ENCODE peak calls at places on chromosome 22, in seven cellular contexts. One of them, this sample, is unnamed.

GRCh38 chr22:35629406-35630234 is 12.5 kb upstream of the MB start:
- DNase-seq in esophagus muscularis mucosa: peak
- DNase-seq in heart right ventricle: peak
- DNase-seq in GM10248: peak
- DNase-seq in testis: peak
- DNase-seq in neural progenitor cell: no peak
- DNase-seq in progenitor cell of endocrine pancreas: no peak
- DNase-seq in this sample: peak

GRCh38 chr22:20392983-20393704 is 807 bp upstream of the ZNF74 start:
- DNase-seq in heart right ventricle: no peak
- DNase-seq in neural progenitor cell: no peak
- DNase-seq in testis: no peak
- DNase-seq in GM10248: no peak
- DNase-seq in esophagus muscularis mucosa: peak
- DNase-seq in progenitor cell of endocrine pancreas: no peak
- DNase-seq in this sample: no peak

GRCh38 chr22:22196018-22196533 is 48.5 kb upstream of the VPREB1 start:
- DNase-seq in progenitor cell of endocrine pancreas: no peak
- DNase-seq in testis: no peak
- DNase-seq in neural progenitor cell: no peak
- DNase-seq in esophagus muscularis mucosa: peak
- DNase-seq in heart right ventricle: no peak
- DNase-seq in GM10248: peak
- DNase-seq in this sample: no peak

GRCh38 chr22:39244073-39244495 is 698 bp downstream of the PDGFB start:
- DNase-seq in heart right ventricle: no peak
- DNase-seq in neural progenitor cell: peak
- DNase-seq in GM10248: no peak
- DNase-seq in progenitor cell of endocrine pancreas: no peak
- DNase-seq in testis: no peak
- DNase-seq in esophagus muscularis mucosa: no peak
- DNase-seq in this sample: no peak

GRCh38 chr22:47168900-47169800 is 406.7 kb downstream of the TBC1D22A start:
- DNase-seq in neural progenitor cell: peak
- DNase-seq in heart right ventricle: no peak
- DNase-seq in progenitor cell of endocrine pancreas: no peak
- DNase-seq in testis: no peak
- DNase-seq in esophagus muscularis mucosa: no peak
- DNase-seq in GM10248: no peak
- DNase-seq in this sample: no peak

GRCh38 chr22:35684270-35684700 is 33.4 kb upstream of the APOL5 start:
- DNase-seq in heart right ventricle: peak
- DNase-seq in GM10248: no peak
- DNase-seq in progenitor cell of endocrine pancreas: no peak
- DNase-seq in esophagus muscularis mucosa: no peak
- DNase-seq in testis: peak
- DNase-seq in neural progenitor cell: peak
- DNase-seq in this sample: peak

GRCh38 chr22:35231585-35232084 is 25.7 kb upstream of the HMGXB4 start:
- DNase-seq in progenitor cell of endocrine pancreas: peak
- DNase-seq in testis: peak
- DNase-seq in heart right ventricle: peak
- DNase-seq in esophagus muscularis mucosa: no peak
- DNase-seq in GM10248: peak
- DNase-seq in neural progenitor cell: peak
- DNase-seq in this sample: no peak

GRCh38 chr22:33819743-33820142 is 100.5 kb downstream of the LARGE1 start:
- DNase-seq in progenitor cell of endocrine pancreas: no peak
- DNase-seq in testis: no peak
- DNase-seq in neural progenitor cell: no peak
- DNase-seq in heart right ventricle: no peak
- DNase-seq in esophagus muscularis mucosa: no peak
- DNase-seq in GM10248: no peak
- DNase-seq in this sample: no peak

GRCh38 chr22:31342389-31343125 is 3.6 kb downstream of the PATZ1 start:
- DNase-seq in testis: no peak
- DNase-seq in progenitor cell of endocrine pancreas: no peak
- DNase-seq in esophagus muscularis mucosa: no peak
- DNase-seq in heart right ventricle: no peak
- DNase-seq in GM10248: no peak
- DNase-seq in neural progenitor cell: peak
- DNase-seq in this sample: no peak

GRCh38 chr22:20589614-20590476 is 82.4 kb downstream of the MED15 start:
- DNase-seq in heart right ventricle: no peak
- DNase-seq in esophagus muscularis mucosa: no peak
- DNase-seq in GM10248: no peak
- DNase-seq in progenitor cell of endocrine pancreas: no peak
- DNase-seq in neural progenitor cell: no peak
- DNase-seq in testis: no peak
- DNase-seq in this sample: no peak

GRCh38 chr22:46830001-46830715 is 67.7 kb downstream of the TBC1D22A start:
- DNase-seq in testis: peak
- DNase-seq in heart right ventricle: peak
- DNase-seq in esophagus muscularis mucosa: peak
- DNase-seq in neural progenitor cell: no peak
- DNase-seq in GM10248: no peak
- DNase-seq in progenitor cell of endocrine pancreas: no peak
- DNase-seq in this sample: no peak

GRCh38 chr22:47293368-47294221 is 531.1 kb downstream of the TBC1D22A start:
- DNase-seq in heart right ventricle: no peak
- DNase-seq in GM10248: no peak
- DNase-seq in progenitor cell of endocrine pancreas: no peak
- DNase-seq in neural progenitor cell: no peak
- DNase-seq in testis: peak
- DNase-seq in esophagus muscularis mucosa: no peak
- DNase-seq in this sample: peak

GRCh38 chr22:38802671-38803121 is 8.8 kb upstream of the DNAL4 start:
- DNase-seq in esophagus muscularis mucosa: no peak
- DNase-seq in GM10248: no peak
- DNase-seq in testis: peak
- DNase-seq in heart right ventricle: no peak
- DNase-seq in neural progenitor cell: peak
- DNase-seq in progenitor cell of endocrine pancreas: no peak
- DNase-seq in this sample: no peak

GRCh38 chr22:33952776-33953175 is 32.5 kb upstream of the LARGE1 start:
- DNase-seq in progenitor cell of endocrine pancreas: no peak
- DNase-seq in GM10248: no peak
- DNase-seq in testis: no peak
- DNase-seq in neural progenitor cell: no peak
- DNase-seq in esophagus muscularis mucosa: no peak
- DNase-seq in heart right ventricle: no peak
- DNase-seq in this sample: no peak

GRCh38 chr22:19179472-19180048 is 1.0 kb upstream of the SLC25A1 start:
- DNase-seq in testis: peak
- DNase-seq in esophagus muscularis mucosa: no peak
- DNase-seq in neural progenitor cell: peak
- DNase-seq in GM10248: peak
- DNase-seq in heart right ventricle: peak
- DNase-seq in progenitor cell of endocrine pancreas: peak
- DNase-seq in this sample: peak

GRCh38 chr22:50243704-50244419 is 961 bp downstream of the TUBGCP6 start:
- DNase-seq in progenitor cell of endocrine pancreas: no peak
- DNase-seq in GM10248: no peak
- DNase-seq in esophagus muscularis mucosa: no peak
- DNase-seq in heart right ventricle: no peak
- DNase-seq in testis: no peak
- DNase-seq in neural progenitor cell: no peak
- DNase-seq in this sample: no peak
- TF ChIP-seq CTCF in progenitor cell of endocrine pancreas: no peak
- TF ChIP-seq CTCF in GM10248: no peak
- TF ChIP-seq CTCF in esophagus muscularis mucosa: no peak
- TF ChIP-seq CTCF in heart right ventricle: no peak
- TF ChIP-seq CTCF in testis: no peak
- TF ChIP-seq CTCF in neural progenitor cell: no peak
- TF ChIP-seq CTCF in this sample: no peak

GRCh38 chr22:23241562-23242472 is 61.5 kb downstream of the BCR start:
- DNase-seq in GM10248: no peak
- DNase-seq in testis: no peak
- DNase-seq in neural progenitor cell: no peak
- DNase-seq in heart right ventricle: no peak
- DNase-seq in progenitor cell of endocrine pancreas: no peak
- DNase-seq in esophagus muscularis mucosa: no peak
- DNase-seq in this sample: no peak

GRCh38 chr22:23239429-23239828 is 59.1 kb downstream of the BCR start:
- DNase-seq in GM10248: no peak
- DNase-seq in esophagus muscularis mucosa: no peak
- DNase-seq in neural progenitor cell: no peak
- DNase-seq in testis: no peak
- DNase-seq in heart right ventricle: no peak
- DNase-seq in progenitor cell of endocrine pancreas: no peak
- DNase-seq in this sample: no peak

GRCh38 chr22:23238707-23239106 is 58.4 kb downstream of the BCR start:
- DNase-seq in heart right ventricle: no peak
- DNase-seq in progenitor cell of endocrine pancreas: no peak
- DNase-seq in testis: no peak
- DNase-seq in neural progenitor cell: no peak
- DNase-seq in esophagus muscularis mucosa: no peak
- DNase-seq in GM10248: no peak
- DNase-seq in this sample: no peak

GRCh38 chr22:23242473-23243001 is 62.2 kb downstream of the BCR start:
- DNase-seq in neural progenitor cell: peak
- DNase-seq in esophagus muscularis mucosa: no peak
- DNase-seq in testis: no peak
- DNase-seq in progenitor cell of endocrine pancreas: no peak
- DNase-seq in GM10248: no peak
- DNase-seq in heart right ventricle: no peak
- DNase-seq in this sample: no peak

DNA sequence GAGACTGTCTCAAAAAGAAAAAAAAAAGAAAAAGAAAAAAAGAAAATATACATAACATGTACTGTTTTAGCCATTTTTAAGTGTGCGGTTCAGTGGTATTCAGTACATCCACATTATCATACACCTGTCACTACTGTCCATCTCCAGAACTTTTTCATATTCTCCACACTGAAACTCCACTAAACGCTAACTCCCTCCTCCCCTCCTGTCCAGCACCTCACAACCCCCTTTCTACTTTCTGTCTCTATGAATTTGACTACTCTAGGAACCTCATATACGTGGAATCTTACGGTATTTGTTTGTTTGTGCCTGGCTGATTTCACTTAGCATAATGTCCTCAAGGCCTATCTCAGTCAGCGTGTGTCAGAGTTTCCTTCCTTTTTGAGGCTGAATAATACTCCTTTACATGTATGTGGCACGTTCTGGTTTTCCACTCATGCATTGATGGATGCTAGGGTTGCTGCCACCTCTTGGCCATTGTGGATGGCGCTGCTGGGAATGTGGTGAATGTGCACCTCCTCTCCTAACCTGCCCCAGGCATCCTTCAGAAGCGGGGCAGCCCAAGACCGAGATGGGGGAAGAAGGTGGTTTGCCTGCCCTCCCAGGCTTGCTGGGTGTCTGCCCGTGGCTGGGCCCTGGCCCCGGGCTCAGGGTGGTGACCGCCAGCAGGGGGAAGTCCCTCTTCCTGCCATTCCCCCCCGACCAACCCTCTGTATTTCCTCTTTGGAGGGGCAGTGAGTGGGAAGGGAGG is 60.5 kb downstream of the BCR start:
- DNase-seq in neural progenitor cell: peak
- DNase-seq in testis: no peak
- DNase-seq in heart right ventricle: no peak
- DNase-seq in GM10248: no peak
- DNase-seq in esophagus muscularis mucosa: no peak
- DNase-seq in progenitor cell of endocrine pancreas: no peak
- DNase-seq in this sample: no peak
- TF ChIP-seq CTCF in neural progenitor cell: peak
- TF ChIP-seq CTCF in testis: no peak
- TF ChIP-seq CTCF in heart right ventricle: no peak
- TF ChIP-seq CTCF in GM10248: peak
- TF ChIP-seq CTCF in esophagus muscularis mucosa: peak
- TF ChIP-seq CTCF in progenitor cell of endocrine pancreas: peak
- TF ChIP-seq CTCF in this sample: peak

GRCh38 chr22:49152146-49152929 is 675.3 kb downstream of the BRD1 start:
- DNase-seq in neural progenitor cell: peak
- DNase-seq in heart right ventricle: no peak
- DNase-seq in esophagus muscularis mucosa: no peak
- DNase-seq in progenitor cell of endocrine pancreas: no peak
- DNase-seq in testis: no peak
- DNase-seq in GM10248: no peak
- DNase-seq in this sample: no peak

GRCh38 chr22:49154433-49154832 is 673.2 kb downstream of the BRD1 start:
- DNase-seq in GM10248: no peak
- DNase-seq in esophagus muscularis mucosa: no peak
- DNase-seq in neural progenitor cell: no peak
- DNase-seq in progenitor cell of endocrine pancreas: no peak
- DNase-seq in heart right ventricle: no peak
- DNase-seq in testis: no peak
- DNase-seq in this sample: no peak

GRCh38 chr22:49151256-49152131 is 676.2 kb downstream of the BRD1 start:
- DNase-seq in GM10248: no peak
- DNase-seq in testis: no peak
- DNase-seq in heart right ventricle: no peak
- DNase-seq in progenitor cell of endocrine pancreas: no peak
- DNase-seq in esophagus muscularis mucosa: no peak
- DNase-seq in neural progenitor cell: no peak
- DNase-seq in this sample: no peak

GRCh38 chr22:49153921-49154320 is 673.8 kb downstream of the BRD1 start:
- DNase-seq in testis: no peak
- DNase-seq in neural progenitor cell: no peak
- DNase-seq in progenitor cell of endocrine pancreas: no peak
- DNase-seq in heart right ventricle: no peak
- DNase-seq in esophagus muscularis mucosa: no peak
- DNase-seq in GM10248: no peak
- DNase-seq in this sample: no peak

GRCh38 chr22:49152930-49153770 is 674.5 kb downstream of the BRD1 start:
- DNase-seq in heart right ventricle: no peak
- DNase-seq in esophagus muscularis mucosa: no peak
- DNase-seq in testis: no peak
- DNase-seq in progenitor cell of endocrine pancreas: no peak
- DNase-seq in GM10248: no peak
- DNase-seq in neural progenitor cell: no peak
- DNase-seq in this sample: no peak
- TF ChIP-seq CTCF in heart right ventricle: no peak
- TF ChIP-seq CTCF in esophagus muscularis mucosa: no peak
- TF ChIP-seq CTCF in testis: no peak
- TF ChIP-seq CTCF in progenitor cell of endocrine pancreas: no peak
- TF ChIP-seq CTCF in GM10248: no peak
- TF ChIP-seq CTCF in neural progenitor cell: no peak
- TF ChIP-seq CTCF in this sample: no peak

GRCh38 chr22:42879371-42880021 is 22.4 kb upstream of the ARFGAP3 start:
- DNase-seq in GM10248: no peak
- DNase-seq in esophagus muscularis mucosa: no peak
- DNase-seq in testis: no peak
- DNase-seq in heart right ventricle: no peak
- DNase-seq in neural progenitor cell: no peak
- DNase-seq in progenitor cell of endocrine pancreas: no peak
- DNase-seq in this sample: no peak

GRCh38 chr22:42881298-42881697 is 24.2 kb upstream of the ARFGAP3 start:
- DNase-seq in neural progenitor cell: no peak
- DNase-seq in testis: no peak
- DNase-seq in progenitor cell of endocrine pancreas: no peak
- DNase-seq in GM10248: no peak
- DNase-seq in esophagus muscularis mucosa: no peak
- DNase-seq in heart right ventricle: no peak
- DNase-seq in this sample: no peak

GRCh38 chr22:42881982-42882656 is 25.0 kb upstream of the ARFGAP3 start:
- DNase-seq in neural progenitor cell: no peak
- DNase-seq in testis: no peak
- DNase-seq in GM10248: no peak
- DNase-seq in heart right ventricle: no peak
- DNase-seq in esophagus muscularis mucosa: no peak
- DNase-seq in progenitor cell of endocrine pancreas: no peak
- DNase-seq in this sample: no peak

GRCh38 chr22:42878561-42879305 is 21.7 kb upstream of the ARFGAP3 start:
- DNase-seq in heart right ventricle: no peak
- DNase-seq in esophagus muscularis mucosa: no peak
- DNase-seq in progenitor cell of endocrine pancreas: no peak
- DNase-seq in testis: no peak
- DNase-seq in GM10248: no peak
- DNase-seq in neural progenitor cell: no peak
- DNase-seq in this sample: no peak

GRCh38 chr22:42880815-42881214 is 23.7 kb upstream of the ARFGAP3 start:
- DNase-seq in neural progenitor cell: no peak
- DNase-seq in GM10248: no peak
- DNase-seq in progenitor cell of endocrine pancreas: no peak
- DNase-seq in heart right ventricle: no peak
- DNase-seq in testis: no peak
- DNase-seq in esophagus muscularis mucosa: no peak
- DNase-seq in this sample: no peak
- TF ChIP-seq CTCF in neural progenitor cell: peak
- TF ChIP-seq CTCF in GM10248: peak
- TF ChIP-seq CTCF in progenitor cell of endocrine pancreas: peak
- TF ChIP-seq CTCF in heart right ventricle: no peak
- TF ChIP-seq CTCF in testis: no peak
- TF ChIP-seq CTCF in esophagus muscularis mucosa: no peak
- TF ChIP-seq CTCF in this sample: no peak

This sample was measured in osteocyte.